ENCODE peak calls at places on chromosomes 1 and 21, in six cellular contexts. One of them, this sample, is unnamed.

GRCh38 chr1:204647114-204647804 is 38.3 kb downstream of the LRRN2 start:
- DNase-seq in activated effector memory CD4-positive, alpha-beta T cell treated with Interleukin-2 at 50 U/mL for 16 hours: no peak
- DNase-seq in NAMALWA: peak
- DNase-seq in nephron progenitor cell: peak
- DNase-seq in NCI-H1092 treated with DMSO at 0.1 percent for 48 hours: no peak
- DNase-seq in cardiac fibroblast: peak
- DNase-seq in this sample: peak

GRCh38 chr1:23242414-23242813 is 25.1 kb upstream of the HTR1D start:
- DNase-seq in activated effector memory CD4-positive, alpha-beta T cell treated with Interleukin-2 at 50 U/mL for 16 hours: no peak
- DNase-seq in NAMALWA: no peak
- DNase-seq in nephron progenitor cell: no peak
- DNase-seq in NCI-H1092 treated with DMSO at 0.1 percent for 48 hours: no peak
- DNase-seq in cardiac fibroblast: no peak
- DNase-seq in this sample: no peak

GRCh38 chr21:36203603-36203889 is 46.9 kb downstream of the DOP1B start:
- DNase-seq in activated effector memory CD4-positive, alpha-beta T cell treated with Interleukin-2 at 50 U/mL for 16 hours: no peak
- DNase-seq in NAMALWA: no peak
- DNase-seq in nephron progenitor cell: no peak
- DNase-seq in NCI-H1092 treated with DMSO at 0.1 percent for 48 hours: no peak
- DNase-seq in cardiac fibroblast: peak
- DNase-seq in this sample: no peak

GRCh38 chr1:85579619-85580018 is 942 bp upstream of the CCN1 start:
- DNase-seq in activated effector memory CD4-positive, alpha-beta T cell treated with Interleukin-2 at 50 U/mL for 16 hours: no peak
- DNase-seq in NAMALWA: no peak
- DNase-seq in nephron progenitor cell: peak
- DNase-seq in NCI-H1092 treated with DMSO at 0.1 percent for 48 hours: no peak
- DNase-seq in cardiac fibroblast: peak
- DNase-seq in this sample: no peak

GRCh38 chr21:32007461-32007860 is 134.6 kb downstream of the HUNK start:
- DNase-seq in activated effector memory CD4-positive, alpha-beta T cell treated with Interleukin-2 at 50 U/mL for 16 hours: no peak
- DNase-seq in NAMALWA: no peak
- DNase-seq in nephron progenitor cell: no peak
- DNase-seq in NCI-H1092 treated with DMSO at 0.1 percent for 48 hours: no peak
- DNase-seq in cardiac fibroblast: no peak
- DNase-seq in this sample: no peak

GRCh38 chr1:183089025-183089639 is 65.9 kb downstream of the LAMC1 start:
- DNase-seq in activated effector memory CD4-positive, alpha-beta T cell treated with Interleukin-2 at 50 U/mL for 16 hours: no peak
- DNase-seq in NAMALWA: no peak
- DNase-seq in nephron progenitor cell: no peak
- DNase-seq in NCI-H1092 treated with DMSO at 0.1 percent for 48 hours: peak
- DNase-seq in cardiac fibroblast: no peak
- DNase-seq in this sample: no peak

GRCh38 chr1:4462831-4463484 is 191.5 kb upstream of the AJAP1 start:
- DNase-seq in activated effector memory CD4-positive, alpha-beta T cell treated with Interleukin-2 at 50 U/mL for 16 hours: no peak
- DNase-seq in NAMALWA: no peak
- DNase-seq in nephron progenitor cell: no peak
- DNase-seq in NCI-H1092 treated with DMSO at 0.1 percent for 48 hours: no peak
- DNase-seq in cardiac fibroblast: no peak
- DNase-seq in this sample: no peak

GRCh38 chr1:221620437-221621384 is 121.2 kb downstream of the DUSP10 start:
- DNase-seq in activated effector memory CD4-positive, alpha-beta T cell treated with Interleukin-2 at 50 U/mL for 16 hours: no peak
- DNase-seq in NAMALWA: no peak
- DNase-seq in nephron progenitor cell: no peak
- DNase-seq in NCI-H1092 treated with DMSO at 0.1 percent for 48 hours: peak
- DNase-seq in cardiac fibroblast: peak
- DNase-seq in this sample: no peak

GRCh38 chr1:234437423-234438171 is 41.4 kb downstream of the TARBP1 start:
- DNase-seq in activated effector memory CD4-positive, alpha-beta T cell treated with Interleukin-2 at 50 U/mL for 16 hours: no peak
- DNase-seq in NAMALWA: no peak
- DNase-seq in nephron progenitor cell: no peak
- DNase-seq in NCI-H1092 treated with DMSO at 0.1 percent for 48 hours: no peak
- DNase-seq in cardiac fibroblast: peak
- DNase-seq in this sample: no peak

GRCh38 chr1:71986181-71986580 is 296.2 kb downstream of the NEGR1 start:
- DNase-seq in activated effector memory CD4-positive, alpha-beta T cell treated with Interleukin-2 at 50 U/mL for 16 hours: no peak
- DNase-seq in NAMALWA: no peak
- DNase-seq in nephron progenitor cell: no peak
- DNase-seq in NCI-H1092 treated with DMSO at 0.1 percent for 48 hours: no peak
- DNase-seq in cardiac fibroblast: no peak
- DNase-seq in this sample: no peak